ENCODE peak calls at places on chromosomes 6 and 20, in nine cellular contexts. N is suprapubic skin, S is sigmoid colon, X is body of pancreas, E is IMR-90, G is uterus, H is esophagus squamous epithelium, D is ovary, T is Peyer's patch. I is an unnamed sample.

GRCh38 chr6:154458565-154459475 is 51.7 kb downstream of the CNKSR3 start:
- DNase-seq in N (no peak), S (no peak), X (no peak), E (no peak), G (no peak), H (no peak), D (no peak), T (no peak), I (no peak)

GRCh38 chr6:133512410-133513016 is 271.4 kb downstream of the EYA4 start:
- DNase-seq in N (no peak), S (no peak), X (peak; percentile 60), E (peak; percentile 67), G (peak; percentile 23), H (no peak), D (peak; percentile 36), T (no peak), I (no peak)

GRCh38 chr6:89433637-89434499 is 916 bp downstream of the ANKRD6 start:
- DNase-seq in N (no peak), S (no peak), X (peak; percentile 38), E (no peak), G (peak; percentile 23), H (no peak), D (peak; percentile 50), T (peak; percentile 47), I (no peak)

GRCh38 chr6:155185544-155185943 is 78.3 kb upstream of the CLDN20 start:
- DNase-seq in N (no peak), S (no peak), X (no peak), E (peak; percentile 28), G (no peak), H (no peak), D (no peak), T (no peak), I (no peak)

GRCh38 chr20:20568604-20569205 is 143.7 kb downstream of the RALGAPA2 start:
- DNase-seq in N (no peak), S (no peak), X (peak; percentile 31), E (peak; percentile 58), G (no peak), H (no peak), D (no peak), T (no peak), I (no peak)

GRCh38 chr6:33808781-33809180 is 5.0 kb upstream of the MLN start:
- DNase-seq in N (no peak), S (no peak), X (no peak), E (no peak), G (no peak), H (no peak), D (no peak), T (no peak), I (no peak)

GRCh38 chr20:2402271-2402980 is 21.7 kb downstream of the TGM6 start:
- DNase-seq in N (no peak), S (peak; percentile 6), X (peak; percentile 8), E (peak; percentile 51), G (no peak), H (no peak), D (no peak), T (no peak), I (no peak)

GRCh38 chr20:33132858-33133615 is 34.9 kb upstream of the BPIFA2 start:
- DNase-seq in N (no peak), S (no peak), X (no peak), E (no peak), G (no peak), H (no peak), D (no peak), T (no peak), I (no peak)

GRCh38 chr20:34536798-34537394 is 20.7 kb downstream of the DYNLRB1 start:
- DNase-seq in N (no peak), S (peak; percentile 68), X (peak; percentile 72), E (no peak), G (no peak), H (no peak), D (no peak), T (no peak), I (no peak)
- H3K27me3 ChIP-seq in N (no peaks in the 10 kb centered on the region), S (no peaks in the 10 kb centered on the region), X (no peaks in the 10 kb centered on the region), E (no peaks in the 10 kb centered on the region), G (no peaks in the 10 kb centered on the region), H (no peaks in the 10 kb centered on the region), D (no peaks in the 10 kb centered on the region), T (no peaks in the 10 kb centered on the region), I (no peaks in the 10 kb centered on the region)

GRCh38 chr20:420721-421574 is 12.8 kb downstream of the RBCK1 start:
- DNase-seq in N (no peak), S (no peak), X (no peak), E (no peak), G (no peak), H (no peak), D (no peak), T (peak; percentile 74), I (no peak)
- TF ChIP-seq POLR2A in N (no peak), S (no peak), X (no peak), E (no peak), G (no peak), H (no peak), D (no peak), T (no peak), I (no peak)

GRCh38 chr6:384898-385297 is 6.7 kb upstream of the IRF4 start:
- DNase-seq in N (no peak), S (no peak), X (no peak), E (no peak), G (no peak), H (no peak), D (no peak), T (no peak), I (no peak)
- H3K27me3 ChIP-seq in N (peaks cover 76% of the 10 kb centered on the region), S (no peaks in the 10 kb centered on the region), X (no peaks in the 10 kb centered on the region), E (peaks cover 51% of the 10 kb centered on the region), G (no peaks in the 10 kb centered on the region), H (peaks cover 97% of the 10 kb centered on the region), D (no peaks in the 10 kb centered on the region), T (no peaks in the 10 kb centered on the region), I (no peaks in the 10 kb centered on the region)

GRCh38 chr6:10720229-10720959 is 2.5 kb upstream of the TMEM14C start:
- DNase-seq in N (no peak), S (peak; percentile 61), X (peak; percentile 35), E (peak; percentile 17), G (peak; percentile 18), H (no peak), D (peak; percentile 68), T (peak; percentile 76), I (no peak)
- TF ChIP-seq POLR2A in N (no peak), S (no peak), X (peak; percentile 58), E (no peak), G (peak; percentile 19), H (peak; percentile 25), D (no peak), T (peak; percentile 40), I (no peak)

GRCh38 chr20:38870733-38871559 is 55.3 kb upstream of the FAM83D start:
- DNase-seq in N (no peak), S (no peak), X (no peak), E (peak; percentile 1), G (no peak), H (no peak), D (no peak), T (no peak), I (no peak)

GRCh38 chr20:38873050-38873581 is 53.1 kb upstream of the FAM83D start:
- DNase-seq in N (no peak), S (no peak), X (no peak), E (no peak), G (no peak), H (no peak), D (no peak), T (no peak), I (no peak)

GRCh38 chr20:38872491-38873049 is 53.6 kb upstream of the FAM83D start:
- DNase-seq in N (no peak), S (no peak), X (no peak), E (no peak), G (no peak), H (no peak), D (no peak), T (no peak), I (no peak)

GRCh38 chr20:38871560-38871953 is 54.7 kb upstream of the FAM83D start:
- DNase-seq in N (no peak), S (no peak), X (no peak), E (no peak), G (no peak), H (no peak), D (no peak), T (no peak), I (no peak)

DNA sequence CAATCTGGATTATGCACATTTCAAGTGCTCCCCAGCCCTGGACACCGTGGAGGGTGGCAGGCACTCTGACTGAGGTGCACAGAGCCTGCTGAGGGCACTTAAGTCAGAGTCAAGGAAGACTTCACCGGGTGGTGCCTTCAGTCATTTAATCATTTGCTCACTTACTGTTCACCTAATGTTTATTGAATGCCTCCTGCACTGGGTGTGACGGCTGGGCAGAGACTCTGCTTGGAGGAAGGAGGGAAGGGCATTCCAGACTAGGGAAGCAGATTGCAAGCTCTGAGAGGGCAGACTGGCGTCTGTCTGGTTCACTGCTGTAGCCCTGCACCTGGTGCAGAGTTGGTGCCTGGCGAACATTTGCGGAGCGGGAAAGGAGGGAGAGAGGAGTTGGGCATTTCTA is 54.2 kb upstream of the FAM83D start:
- DNase-seq in N (no peak), S (no peak), X (no peak), E (no peak), G (no peak), H (no peak), D (no peak), T (no peak), I (no peak)
- H3K27me3 ChIP-seq in N (peaks cover 47% of the 10 kb centered on the region), S (no peaks in the 10 kb centered on the region), X (no peaks in the 10 kb centered on the region), E (peaks cover 12% of the 10 kb centered on the region), G (no peaks in the 10 kb centered on the region), H (peaks cover 55% of the 10 kb centered on the region), D (no peaks in the 10 kb centered on the region), T (no peaks in the 10 kb centered on the region), I (no peaks in the 10 kb centered on the region)

I was measured in vagina.